ENCODE peak calls at places on chromosomes 4 and X, in five cellular contexts. A, B, R, O and D are unnamed samples.

GRCh38 chrX:69503228-69503834 is 795 bp upstream of the NALF2 start:
- DNase-seq in O (peak; percentile 71), R (peak; percentile 28), A (no peak), B (no peak), D (peak; percentile 48)

GRCh38 chr4:173529505-173530325 is at the start of gene HAND2:
- DNase-seq in O (peak; percentile 86), B (peak; percentile 96), R (peak; percentile 16), A (no peak), D (peak; percentile 24)

GRCh38 chrX:8731579-8732395 is at the start of gene ANOS1:
- DNase-seq in R (no peak), B (no peak), A (peak; percentile 71), O (peak; percentile 78), D (no peak)

GRCh38 chr4:88341227-88342192 is 37.1 kb upstream of the HERC6 start:
- DNase-seq in R (no peak), B (peak; percentile 65), O (peak; percentile 24), A (peak; percentile 24), D (no peak)

GRCh38 chrX:97399400-97399799 is 515.7 kb downstream of the RPA4 start:
- DNase-seq in O (no peak), R (no peak), A (peak; percentile 56), B (no peak), D (no peak)

GRCh38 chr4:84167579-84167978 is 331.5 kb downstream of the NKX6-1 start:
- DNase-seq in A (no peak), R (no peak), B (no peak), O (no peak), D (no peak)

GRCh38 chrX:34810364-34810763 is 132.2 kb upstream of the FAM47B start:
- DNase-seq in R (no peak), A (no peak), B (no peak), O (no peak), D (no peak)

GRCh38 chr4:77699731-77700210 is 94.2 kb downstream of the CXCL13 start:
- DNase-seq in A (peak; percentile 54), B (no peak), R (no peak), O (peak; percentile 41), D (no peak)

GRCh38 chr4:2591189-2591588 is 54.7 kb downstream of the FAM193A start:
- DNase-seq in B (no peak), A (no peak), R (no peak), O (no peak), D (no peak)

GRCh38 chrX:131728295-131729145 is 184.6 kb downstream of the OR13H1 start:
- DNase-seq in O (peak; percentile 93), R (no peak), A (no peak), B (peak; percentile 88), D (no peak)

GRCh38 chr4:177706916-177707315 is 264.7 kb upstream of the AGA start:
- DNase-seq in A (no peak), O (no peak), R (no peak), B (no peak), D (no peak)